ENCODE peak calls at places on chromosomes 16 and 17, in nine cellular contexts. X is breast epithelium, H is sigmoid colon, W is spleen, C is GM23338, T is SK-N-SH, P is HL-60, R is K562, Y is HepG2. Q is an unnamed sample.
A peak's percentile ranks its signal among the peaks of the same experiment; 100 is the strongest.

GRCh38 chr16:47035436-47035835 is 62.0 kb upstream of the DNAJA2 start:
- DNase-seq in X (no peak), H (no peak), W (peak; percentile 51), C (no peak), T (no peak), P (no peak), R (no peak), Y (no peak), Q (no peak)

GRCh38 chr17:45190503-45191282 is 29.0 kb downstream of the HEXIM2 start:
- DNase-seq in X (no peak), H (no peak), W (no peak), C (no peak), T (no peak), P (no peak), R (no peak), Y (no peak), Q (no peak)

GRCh38 chr16:66508261-66508913 is 41.5 kb downstream of the TK2 start:
- DNase-seq in X (peak; percentile 53), H (peak; percentile 30), W (peak; percentile 9), C (no peak), T (no peak), P (no peak), R (no peak), Y (no peak), Q (no peak)

GRCh38 chr16:87628940-87629339 is 26.6 kb downstream of the JPH3 start:
- DNase-seq in X (no peak), H (no peak), W (no peak), C (no peak), T (no peak), P (peak; percentile 21), R (no peak), Y (no peak), Q (no peak)

GRCh38 chr17:49101054-49101534 is 31.5 kb upstream of the B4GALNT2 start:
- DNase-seq in X (peak; percentile 55), H (no peak), W (no peak), C (no peak), T (no peak), P (no peak), R (no peak), Y (no peak), Q (no peak)

GRCh38 chr17:57086069-57086930 is 1.3 kb downstream of the AKAP1 start:
- DNase-seq in X (no peak), H (peak; percentile 75), W (no peak), C (peak; percentile 65), T (peak; percentile 68), P (peak; percentile 45), R (peak; percentile 43), Y (peak; percentile 88), Q (no peak)

GRCh38 chr17:68468785-68469184 is 11.5 kb upstream of the WIPI1 start:
- DNase-seq in X (no peak), H (no peak), W (no peak), C (no peak), T (no peak), P (no peak), R (no peak), Y (peak; percentile 76), Q (no peak)

GRCh38 chr16:58511933-58512815 is 3.1 kb upstream of the SETD6 start:
- DNase-seq in X (peak; percentile 74), H (peak; percentile 80), W (peak; percentile 93), C (peak; percentile 94), T (peak; percentile 80), P (peak; percentile 77), R (peak; percentile 58), Y (peak; percentile 75), Q (no peak)

GRCh38 chr16:66116163-66116792 is 250.2 kb upstream of the CDH5 start:
- DNase-seq in X (no peak), H (peak; percentile 18), W (no peak), C (no peak), T (no peak), P (no peak), R (no peak), Y (no peak), Q (no peak)

GRCh38 chr16:11742041-11742535 is 569 bp downstream of the TXNDC11 start:
- DNase-seq in X (no peak), H (peak; percentile 79), W (peak; percentile 93), C (no peak), T (no peak), P (peak; percentile 33), R (peak; percentile 72), Y (peak; percentile 32), Q (no peak)

GRCh38 chr16:50146479-50147435 is 6.3 kb upstream of the TENT4B start:
- DNase-seq in X (no peak), H (no peak), W (no peak), C (no peak), T (no peak), P (no peak), R (no peak), Y (no peak), Q (no peak)

GRCh38 chr17:43125967-43126910 is 1.1 kb upstream of the BRCA1 start:
- DNase-seq in X (no peak), H (peak; percentile 66), W (peak; percentile 80), C (peak; percentile 25), T (peak; percentile 63), P (peak; percentile 82), R (peak; percentile 43), Y (peak; percentile 61), Q (no peak)

GRCh38 chr16:12669908-12670307 is 133.8 kb downstream of the CPPED1 start:
- DNase-seq in X (no peak), H (no peak), W (no peak), C (no peak), T (no peak), P (no peak), R (no peak), Y (no peak), Q (no peak)

GRCh38 chr17:62680541-62681052 is 53.1 kb downstream of the MRC2 start:
- DNase-seq in X (no peak), H (peak; percentile 53), W (peak; percentile 51), C (no peak), T (no peak), P (no peak), R (no peak), Y (no peak), Q (no peak)

GRCh38 chr16:89277641-89278341 is 60.3 kb downstream of the ZNF778 start:
- DNase-seq in X (no peak), H (no peak), W (no peak), C (no peak), T (no peak), P (no peak), R (no peak), Y (no peak), Q (no peak)

GRCh38 chr17:82568997-82569393 is 49.5 kb downstream of the FOXK2 start:
- DNase-seq in X (no peak), H (no peak), W (no peak), C (no peak), T (peak; percentile 18), P (no peak), R (no peak), Y (no peak), Q (no peak)

GRCh38 chr16:55508271-55508921 is 476 bp upstream of the LPCAT2 start:
- DNase-seq in X (no peak), H (no peak), W (no peak), C (no peak), T (no peak), P (peak; percentile 78), R (no peak), Y (no peak), Q (no peak)
- H3K4me3 ChIP-seq in X (peak overlapping the region; percentile 66), H (peak overlapping the region; percentile 70), W (peak overlapping the region; percentile 46), C (peak overlapping the region; percentile 79), T (peak overlapping the region; percentile 89), P (peak overlapping the region; percentile 82), R (peak overlapping the region; percentile 64), Y (no peak overlapping the region), Q (peak overlapping the region; percentile 81)

GRCh38 chr17:21196126-21196525 is 17.8 kb downstream of the TMEM11 start:
- DNase-seq in X (no peak), H (no peak), W (no peak), C (no peak), T (no peak), P (no peak), R (no peak), Y (no peak), Q (no peak)
- TF ChIP-seq POLR2AphosphoS5 in X (no peak), H (no peak), W (no peak), C (no peak), T (no peak), P (no peak), R (no peak), Y (no peak), Q (no peak)

GRCh38 chr17:18040287-18040858 is 1.2 kb downstream of the GID4 start:
- DNase-seq in X (no peak), H (no peak), W (peak; percentile 76), C (no peak), T (no peak), P (no peak), R (peak; percentile 17), Y (no peak), Q (no peak)
- H3K4me3 ChIP-seq in X (peak overlapping the region; percentile 99), H (peak overlapping the region; percentile 80), W (peak overlapping the region; percentile 93), C (peak overlapping the region; percentile 82), T (peak overlapping the region; percentile 82), P (peak overlapping the region; percentile 83), R (peak overlapping the region; percentile 72), Y (peak overlapping the region; percentile 73), Q (peak overlapping the region; percentile 82)

GRCh38 chr17:40453881-40454630 is 10.8 kb downstream of the IGFBP4 start:
- DNase-seq in X (no peak), H (no peak), W (no peak), C (no peak), T (no peak), P (no peak), R (no peak), Y (no peak), Q (no peak)

GRCh38 chr17:40452921-40453378 is 9.7 kb downstream of the IGFBP4 start:
- DNase-seq in X (no peak), H (no peak), W (no peak), C (no peak), T (no peak), P (no peak), R (no peak), Y (no peak), Q (no peak)

GRCh38 chr17:40451420-40451819 is 8.2 kb downstream of the IGFBP4 start:
- DNase-seq in X (peak; percentile 60), H (peak; percentile 96), W (no peak), C (no peak), T (peak; percentile 89), P (no peak), R (no peak), Y (no peak), Q (no peak)

GRCh38 chr17:40450175-40450574 is 6.9 kb downstream of the IGFBP4 start:
- DNase-seq in X (no peak), H (no peak), W (no peak), C (peak; percentile 85), T (no peak), P (peak; percentile 56), R (peak; percentile 77), Y (peak; percentile 54), Q (no peak)

DNA sequence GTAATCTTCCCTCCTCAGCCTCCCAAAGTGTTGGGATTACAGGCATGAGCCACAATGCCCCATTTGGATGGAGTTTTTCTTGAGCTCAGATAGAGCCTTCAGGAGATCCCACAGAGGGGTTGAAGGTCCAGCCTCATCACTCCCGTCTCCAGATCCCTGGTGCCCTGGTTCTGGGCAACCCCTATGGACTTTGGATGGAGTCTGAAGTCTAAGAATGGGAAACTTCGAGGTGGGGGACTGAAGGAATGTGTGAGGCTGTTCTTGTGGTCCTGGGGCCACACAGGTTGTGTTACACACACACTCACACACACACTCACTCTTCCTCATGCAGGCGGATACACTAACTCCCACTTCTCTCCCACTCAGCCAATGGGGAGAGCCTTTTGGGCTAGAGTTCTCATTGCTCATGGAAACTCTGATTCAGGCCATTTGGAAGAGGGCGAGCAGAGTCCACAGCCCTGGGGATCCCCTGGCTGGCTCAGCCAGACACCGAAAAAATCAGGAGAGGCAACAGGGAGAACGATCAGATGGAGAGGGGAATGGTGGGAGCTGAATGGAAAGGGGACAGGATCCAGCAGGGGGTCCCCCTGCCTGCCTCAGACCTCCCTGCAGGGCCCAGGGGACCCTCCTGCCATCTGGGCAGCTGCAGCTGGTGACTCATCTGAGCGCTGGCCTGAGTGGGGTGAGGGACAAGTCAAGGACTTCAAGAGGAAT is 9.0 kb downstream of the IGFBP4 start:
- DNase-seq in X (no peak), H (no peak), W (no peak), C (no peak), T (no peak), P (no peak), R (no peak), Y (no peak), Q (no peak)
- TF ChIP-seq POLR2AphosphoS5 in X (no peak), H (peak; percentile 58), W (peak; percentile 45), C (no peak), T (no peak), P (no peak), R (no peak), Y (no peak), Q (no peak)

Q was measured in Panc1.